ENCODE peak calls at places on chromosomes 2 and 18, in four cellular contexts. U is K562, N is endothelial cell of umbilical vein, B is GM12878. Y is an unnamed sample. For H3K27me3, the result is how much of the 10 kb centered on the place peaks cover.

GRCh38 chr2:107072150-107072940 is 186.4 kb upstream of the ST6GAL2 start:
- DNase-seq in U (no peak), N (no peak), B (no peak), Y (no peak)

GRCh38 chr18:6444484-6445228 is 29.9 kb upstream of the L3MBTL4 start:
- DNase-seq in U (no peak), N (no peak), B (no peak), Y (no peak)

GRCh38 chr2:218343591-218343990 is 13.1 kb upstream of the CATIP start:
- DNase-seq in U (no peak), N (no peak), B (no peak), Y (peak)

GRCh38 chr2:222722327-222722946 is 51.0 kb downstream of the MOGAT1 start:
- DNase-seq in U (no peak), N (peak), B (peak), Y (peak)

GRCh38 chr2:64770781-64771334 is 117.1 kb upstream of the SERTAD2 start:
- DNase-seq in U (no peak), N (no peak), B (no peak), Y (peak)

GRCh38 chr18:80171190-80171872 is 62.3 kb downstream of the ADNP2 start:
- DNase-seq in U (peak), N (peak), B (no peak), Y (peak)

GRCh38 chr2:147740211-147740927 is 104.5 kb upstream of the ACVR2A start:
- DNase-seq in U (no peak), N (no peak), B (no peak), Y (no peak)

GRCh38 chr2:137964066-137964858 is at the start of gene HNMT:
- DNase-seq in U (peak), N (peak), B (no peak), Y (peak)

GRCh38 chr18:13284330-13285027 is 65.9 kb downstream of the LDLRAD4 start:
- DNase-seq in U (no peak), N (no peak), B (no peak), Y (no peak)

GRCh38 chr2:148263890-148264289 is 243.0 kb downstream of the MBD5 start:
- DNase-seq in U (no peak), N (no peak), B (no peak), Y (no peak)

GRCh38 chr2:173355132-173355865 is 627 bp downstream of the CDCA7 start:
- DNase-seq in U (peak), N (peak), B (no peak), Y (peak)

GRCh38 chr2:173354601-173355131 is at the start of gene CDCA7:
- DNase-seq in U (peak), N (peak), B (no peak), Y (peak)

GRCh38 chr2:173357351-173357750 is 2.7 kb downstream of the CDCA7 start:
- DNase-seq in U (no peak), N (no peak), B (no peak), Y (no peak)

GRCh38 chr2:173354073-173354600 is 535 bp upstream of the CDCA7 start:
- DNase-seq in U (peak), N (no peak), B (no peak), Y (no peak)

GRCh38 chr2:173355866-173356508 is 1.3 kb downstream of the CDCA7 start:
- DNase-seq in U (no peak), N (peak), B (no peak), Y (no peak)
- H3K27ac ChIP-seq in U (peak), N (peak), B (peak), Y (peak)

DNA sequence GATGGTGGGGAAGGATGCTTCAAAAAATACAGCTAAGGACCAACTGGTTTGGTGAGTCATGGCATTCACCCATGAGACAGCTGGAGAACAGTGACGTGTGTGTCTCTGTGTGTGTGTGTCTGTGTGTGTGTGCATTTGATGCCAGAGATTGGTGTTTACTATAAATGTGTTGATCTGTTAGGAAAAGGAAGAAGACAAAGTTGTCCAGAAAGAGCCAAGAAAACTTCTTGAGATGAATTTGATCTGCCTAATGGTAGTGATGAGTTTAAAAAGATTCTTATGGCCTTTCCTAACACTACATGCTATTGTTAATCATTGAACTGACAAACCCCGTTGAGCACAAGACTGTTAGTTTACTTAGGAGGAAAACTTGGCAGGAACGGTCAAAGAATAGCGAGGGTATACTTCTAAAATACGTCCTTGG is 36.4 kb upstream of the IL1R1 start:
- DNase-seq in U (no peak), N (no peak), B (no peak), Y (peak)
- H3K27me3 ChIP-seq in U (under half), N (under half), B (under half), Y (under half)

GRCh38 chr2:20450201-20451108 is 3.6 kb downstream of the RHOB start:
- DNase-seq in U (no peak), N (peak), B (no peak), Y (peak)
- TF ChIP-seq FOS in U (no peak), N (no peak), B (no peak), Y (no peak)

DNA sequence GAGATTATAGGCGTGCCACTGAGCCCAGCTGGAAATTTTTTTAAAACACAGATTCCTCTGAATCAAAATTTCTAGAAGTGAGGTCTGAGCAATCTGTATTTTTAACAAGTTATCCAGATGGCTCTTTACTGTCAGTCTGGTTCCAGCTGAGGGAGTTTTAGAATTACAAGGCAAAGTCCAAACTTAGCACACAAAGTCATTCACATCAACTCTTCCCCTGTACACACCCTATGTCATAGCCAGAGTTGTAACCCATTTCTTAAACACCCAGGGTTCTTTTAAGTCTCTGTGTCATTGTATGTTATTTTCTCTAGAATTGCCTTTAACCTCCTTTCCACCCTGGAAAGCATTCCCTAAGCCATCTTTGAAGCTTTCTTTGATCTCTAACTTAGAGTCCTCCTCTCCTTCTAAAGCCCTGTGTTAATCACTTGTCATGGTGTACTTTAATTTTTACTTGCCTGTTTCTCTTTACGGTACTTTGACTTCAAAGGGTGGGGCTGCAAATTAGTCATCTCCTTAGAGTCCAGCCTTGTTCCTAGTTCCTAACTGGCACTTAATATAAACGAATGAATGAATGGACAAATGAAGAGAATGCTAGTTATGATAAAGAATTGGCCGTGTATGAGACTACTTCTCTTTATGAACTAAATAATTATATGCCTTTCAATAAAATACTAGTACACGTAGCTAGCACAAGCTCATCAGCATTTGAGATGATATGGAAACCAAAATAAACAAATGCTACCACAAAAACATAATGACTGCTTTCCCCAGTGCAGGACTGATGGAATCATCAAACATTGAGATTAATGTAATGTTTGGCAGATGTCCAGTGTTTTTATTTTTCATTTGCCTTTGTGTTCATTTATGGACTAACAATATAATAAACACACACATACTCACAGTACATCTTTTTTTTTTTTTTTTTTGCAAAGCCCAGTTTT is 12.0 kb upstream of the ACTR3 start:
- DNase-seq in U (peak), N (peak), B (no peak), Y (peak)
- H3K27ac ChIP-seq in U (peak), N (no peak), B (no peak), Y (no peak)

DNA sequence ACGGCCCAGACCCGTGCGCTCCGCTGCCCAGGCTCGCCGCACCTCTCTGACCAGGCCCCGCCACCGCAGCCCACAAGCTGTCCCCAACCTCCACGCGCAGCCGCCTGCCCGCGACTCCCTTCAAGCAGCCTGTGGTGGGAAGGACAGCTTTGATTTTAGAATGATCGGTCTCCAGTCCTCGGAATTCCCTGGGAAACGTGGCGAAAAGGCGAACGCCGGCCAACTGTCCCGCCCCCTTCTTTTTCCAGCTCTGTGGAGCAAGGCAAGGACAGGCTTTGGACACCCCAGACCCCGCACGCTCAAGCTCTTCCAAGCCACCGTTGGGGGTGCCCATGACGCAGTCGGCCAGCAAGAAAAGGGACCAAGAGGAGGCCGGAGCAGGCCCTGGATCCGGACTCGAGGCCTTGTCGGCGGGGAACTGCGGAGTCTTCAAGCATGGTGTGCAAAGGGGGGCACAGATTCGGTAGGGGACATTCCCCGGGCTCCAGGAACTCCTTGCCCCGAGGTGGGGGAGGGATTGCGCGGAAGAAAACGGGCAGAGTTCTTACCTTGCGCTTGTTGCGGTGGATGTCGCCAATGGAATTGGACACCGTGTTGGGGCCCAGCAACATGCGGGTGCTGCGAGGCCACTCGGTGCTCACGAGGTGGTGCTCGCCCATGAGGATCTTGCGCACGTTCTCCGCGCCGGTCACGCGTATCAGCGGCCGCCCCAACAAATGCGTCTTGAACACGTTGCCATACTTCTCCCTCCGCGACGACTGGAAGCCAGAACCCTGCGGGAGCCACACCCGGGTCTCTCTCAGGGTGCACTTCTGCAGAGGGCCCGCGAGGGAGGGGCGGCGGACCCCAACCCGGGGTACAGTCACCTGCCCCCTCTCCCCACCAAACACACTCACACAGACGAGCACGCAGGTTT is 4.0 kb downstream of the CYP26B1 start:
- DNase-seq in U (no peak), N (peak), B (no peak), Y (no peak)
- H3K27me3 ChIP-seq in U (under half), N (half or more), B (under half), Y (half or more)

GRCh38 chr2:205193121-205193520 is 489.2 kb upstream of the NRP2 start:
- DNase-seq in U (no peak), N (no peak), B (no peak), Y (no peak)

GRCh38 chr2:205188516-205189138 is 493.7 kb upstream of the NRP2 start:
- DNase-seq in U (no peak), N (no peak), B (no peak), Y (peak)

GRCh38 chr2:205190528-205190927 is 491.8 kb upstream of the NRP2 start:
- DNase-seq in U (no peak), N (no peak), B (no peak), Y (no peak)

GRCh38 chr2:205187731-205188130 is 494.6 kb upstream of the NRP2 start:
- DNase-seq in U (no peak), N (no peak), B (no peak), Y (peak)
- TF ChIP-seq FOS in U (no peak), N (no peak), B (no peak), Y (no peak)

GRCh38 chr2:29130295-29130694 is 15.1 kb downstream of the CLIP4 start:
- DNase-seq in U (no peak), N (peak), B (no peak), Y (peak)
- H3K27ac ChIP-seq in U (no peak), N (peak), B (peak), Y (peak)

GRCh38 chr2:95295376-95295775 is 1.8 kb upstream of the KCNIP3 start:
- DNase-seq in U (no peak), N (no peak), B (no peak), Y (no peak)

GRCh38 chr2:95298471-95299111 is 1.4 kb downstream of the KCNIP3 start:
- DNase-seq in U (no peak), N (no peak), B (no peak), Y (no peak)

GRCh38 chr2:95296036-95296435 is 1.1 kb upstream of the KCNIP3 start:
- DNase-seq in U (no peak), N (no peak), B (no peak), Y (no peak)

GRCh38 chr2:95297639-95298395 is 670 bp downstream of the KCNIP3 start:
- DNase-seq in U (no peak), N (no peak), B (no peak), Y (no peak)

GRCh38 chr2:95297088-95297487 is at the start of gene KCNIP3:
- DNase-seq in U (no peak), N (no peak), B (no peak), Y (no peak)
- H3K27me3 ChIP-seq in U (under half), N (under half), B (under half), Y (under half)